ENCODE peak calls at places on chromosomes 5 and 9, in eight cellular contexts. H is neural progenitor cell, A is tibial artery, P is lower lobe of right lung, Z is choroid plexus epithelial cell, U is psoas muscle, L is pancreas, S is spleen. K is an unnamed sample.

GRCh38 chr9:15086096-15087030 is 176.1 kb upstream of the FREM1 start:
- DNase-seq in H (no peak), A (no peak), P (no peak), Z (no peak), U (no peak), L (no peak), S (no peak), K (peak)

GRCh38 chr5:53031695-53032096 is 42.5 kb downstream of the ITGA2 start:
- DNase-seq in H (no peak), A (no peak), P (no peak), Z (peak), U (no peak), L (no peak), S (no peak), K (peak)

GRCh38 chr5:164207646-164208045 is 702.2 kb downstream of the MAT2B start:
- DNase-seq in H (no peak), A (no peak), P (no peak), Z (peak), U (no peak), L (no peak), S (no peak), K (no peak)

GRCh38 chr5:31855527-31855862 is 216.6 kb downstream of the PDZD2 start:
- DNase-seq in H (no peak), A (no peak), P (no peak), Z (no peak), U (no peak), L (no peak), S (no peak), K (peak)

GRCh38 chr9:26341545-26341944 is 551.1 kb downstream of the CAAP1 start:
- DNase-seq in H (no peak), A (no peak), P (no peak), Z (no peak), U (no peak), L (no peak), S (no peak), K (no peak)

GRCh38 chr5:17910318-17910717 is 276.1 kb downstream of the TAF11L14 start:
- DNase-seq in H (no peak), A (no peak), P (no peak), Z (peak), U (no peak), L (no peak), S (no peak), K (no peak)

GRCh38 chr5:160556886-160557285 is 135.2 kb downstream of the PTTG1 start:
- DNase-seq in H (no peak), A (no peak), P (no peak), Z (no peak), U (no peak), L (no peak), S (no peak), K (peak)

GRCh38 chr9:98922721-98923435 is 20.8 kb upstream of the COL15A1 start:
- DNase-seq in H (no peak), A (no peak), P (no peak), Z (peak), U (no peak), L (no peak), S (no peak), K (no peak)

GRCh38 chr5:179974946-179975712 is 67.4 kb upstream of the TBC1D9B start:
- DNase-seq in H (peak), A (no peak), P (peak), Z (peak), U (no peak), L (no peak), S (peak), K (peak)

GRCh38 chr9:7358876-7359275 is 440.7 kb downstream of the DMAC1 start:
- DNase-seq in H (peak), A (no peak), P (no peak), Z (peak), U (no peak), L (no peak), S (no peak), K (peak)
- TF ChIP-seq CTCF in H (peak), A (no peak), P (no peak), Z (peak), U (no peak), L (no peak), S (no peak), K (peak)

GRCh38 chr5:172641359-172642045 is 439 bp downstream of the NEURL1B start:
- DNase-seq in H (peak), A (no peak), P (no peak), Z (no peak), U (peak), L (no peak), S (peak), K (no peak)

GRCh38 chr5:172640822-172641358 is at the start of gene NEURL1B:
- DNase-seq in H (peak), A (peak), P (peak), Z (peak), U (peak), L (peak), S (peak), K (peak)

GRCh38 chr5:172642046-172642409 is 965 bp downstream of the NEURL1B start:
- DNase-seq in H (no peak), A (no peak), P (no peak), Z (peak), U (no peak), L (no peak), S (no peak), K (peak)

GRCh38 chr5:172638209-172638768 is 2.8 kb upstream of the NEURL1B start:
- DNase-seq in H (no peak), A (peak), P (no peak), Z (no peak), U (no peak), L (no peak), S (peak), K (no peak)

DNA sequence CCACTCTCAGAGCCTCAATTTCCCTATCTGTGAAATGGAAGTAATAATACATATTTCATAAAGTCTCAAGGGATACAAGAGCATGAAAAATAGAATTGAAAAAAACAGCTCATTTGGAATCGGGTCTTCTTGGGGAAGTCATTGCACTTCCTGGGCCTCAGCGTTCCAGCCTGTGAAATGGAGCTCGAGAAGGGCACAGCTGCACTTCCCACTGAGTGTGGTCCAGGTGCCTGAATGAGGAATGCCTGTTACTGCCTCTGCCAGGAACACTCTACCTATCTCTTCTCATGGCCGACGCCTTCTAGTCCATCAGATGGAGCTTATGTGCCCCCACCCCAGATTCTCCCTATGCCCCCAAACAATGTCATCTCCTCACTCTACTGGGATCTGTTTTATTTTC is 924 bp upstream of the NEURL1B start:
- DNase-seq in H (no peak), A (peak), P (no peak), Z (no peak), U (no peak), L (no peak), S (peak), K (no peak)
- H3K4me3 ChIP-seq in H (peak), A (no peak), P (no peak), Z (no peak), U (no peak), L (no peak), S (no peak), K (peak)

DNA sequence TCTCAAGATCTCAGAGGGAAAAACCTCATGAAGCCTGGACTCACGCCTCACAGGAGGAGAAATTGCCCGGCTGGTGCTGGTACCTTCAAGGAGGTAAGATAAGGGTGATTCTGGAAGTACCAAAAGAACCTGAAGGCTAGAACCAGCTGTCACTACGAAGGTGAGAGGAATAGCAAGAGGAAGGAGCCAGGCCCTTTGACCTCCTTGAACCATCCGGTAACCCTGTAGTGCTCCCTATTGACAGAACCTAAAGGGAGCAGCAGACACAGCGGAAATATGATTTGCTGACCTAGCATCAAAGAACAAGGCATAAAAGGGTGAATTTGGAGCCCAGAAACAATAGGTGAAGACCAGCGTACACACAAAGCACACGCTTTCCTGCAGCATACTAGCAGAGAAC is 92.2 kb downstream of the DOCK8 start:
- DNase-seq in H (peak), A (no peak), P (no peak), Z (no peak), U (no peak), L (no peak), S (no peak), K (no peak)
- TF ChIP-seq CTCF in H (peak), A (no peak), P (no peak), Z (no peak), U (no peak), L (no peak), S (peak), K (no peak)

GRCh38 chr5:88769165-88769564 is 113.8 kb downstream of the MEF2C start:
- DNase-seq in H (no peak), A (no peak), P (no peak), Z (no peak), U (no peak), L (no peak), S (no peak), K (no peak)

GRCh38 chr5:88768411-88768810 is 114.6 kb downstream of the MEF2C start:
- DNase-seq in H (no peak), A (no peak), P (no peak), Z (no peak), U (no peak), L (no peak), S (no peak), K (no peak)

GRCh38 chr5:88761269-88761880 is 121.6 kb downstream of the MEF2C start:
- DNase-seq in H (no peak), A (no peak), P (no peak), Z (peak), U (no peak), L (no peak), S (no peak), K (peak)

GRCh38 chr5:88761939-88762338 is 121.0 kb downstream of the MEF2C start:
- DNase-seq in H (no peak), A (no peak), P (no peak), Z (no peak), U (no peak), L (no peak), S (no peak), K (no peak)

DNA sequence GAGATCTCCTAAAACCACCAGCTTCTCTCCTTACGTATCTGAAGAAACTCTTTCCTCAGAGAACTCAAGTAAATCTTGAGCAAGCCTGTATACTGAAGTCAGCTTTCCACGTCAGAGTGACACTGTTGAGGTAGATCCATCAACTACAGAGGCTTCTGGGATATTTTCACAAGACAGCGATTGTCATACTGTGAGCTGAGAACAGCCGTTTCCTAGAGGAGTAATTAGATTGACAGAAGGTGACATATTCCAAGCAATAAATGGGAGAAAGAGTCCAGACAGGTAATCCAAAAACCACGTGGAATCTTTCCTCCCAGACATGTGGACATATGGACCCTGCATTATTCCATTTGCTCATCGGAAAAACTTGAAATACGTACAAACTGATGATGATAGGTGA is 117.2 kb downstream of the MEF2C start:
- DNase-seq in H (no peak), A (no peak), P (no peak), Z (no peak), U (no peak), L (no peak), S (no peak), K (no peak)
- H3K4me3 ChIP-seq in H (no peak), A (no peak), P (no peak), Z (no peak), U (no peak), L (no peak), S (no peak), K (no peak)

GRCh38 chr5:127442085-127442484 is 75.4 kb upstream of the PRRC1 start:
- DNase-seq in H (no peak), A (no peak), P (no peak), Z (peak), U (no peak), L (no peak), S (no peak), K (peak)
- TF ChIP-seq CTCF in H (peak), A (no peak), P (no peak), Z (peak), U (peak), L (peak), S (peak), K (no peak)

DNA sequence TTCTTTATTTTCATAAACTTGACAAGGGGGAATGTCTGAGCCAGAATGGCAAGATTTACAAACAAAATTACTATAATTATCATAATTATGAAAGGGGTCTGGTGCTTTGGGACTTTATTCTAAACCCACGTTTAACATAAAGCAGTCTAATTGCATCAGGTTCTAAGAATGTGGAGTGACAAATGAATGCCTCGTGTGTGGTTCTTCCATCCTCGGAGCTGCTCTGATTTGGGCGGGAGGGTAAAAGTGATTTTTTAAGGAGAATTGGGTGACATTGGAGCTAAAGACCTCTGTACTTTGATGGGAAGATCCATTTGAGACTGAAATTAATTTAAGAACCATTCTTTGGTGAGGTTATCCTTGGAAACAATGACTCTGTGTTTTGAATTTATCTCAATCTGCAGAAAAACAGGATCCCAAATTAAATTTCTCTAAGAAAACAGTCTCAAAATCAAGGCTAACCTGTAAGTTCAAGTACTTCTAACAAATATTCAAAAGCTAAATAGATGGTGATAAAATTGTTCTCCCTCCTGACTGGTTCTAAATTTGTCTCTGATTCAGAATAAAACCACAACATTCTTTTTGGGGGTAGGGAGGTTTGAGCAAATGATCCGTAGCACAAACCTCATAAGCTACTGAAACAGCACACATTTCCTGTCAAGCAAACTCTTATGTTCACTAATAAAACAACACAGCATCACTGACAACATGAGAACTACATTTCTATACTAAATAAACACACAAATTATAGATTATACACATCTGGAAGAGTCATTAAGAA is 85.4 kb downstream of the DCP2 start:
- DNase-seq in H (no peak), A (no peak), P (no peak), Z (peak), U (no peak), L (no peak), S (no peak), K (peak)
- H3K4me3 ChIP-seq in H (no peak), A (no peak), P (no peak), Z (no peak), U (no peak), L (no peak), S (no peak), K (no peak)

K was measured in foreskin fibroblast.